ENCODE peak calls at places on chromosome 16, in four cellular contexts. C is GM10248, J is BE2C, O is Calu3. L is an unnamed sample.

GRCh38 chr16:75062944-75063444 is 53.6 kb downstream of the LDHD start:
- DNase-seq in C (no peak), J (no peak), O (no peak), L (no peak)

GRCh38 chr16:74745109-74745615 is 29.5 kb downstream of the FA2H start:
- DNase-seq in C (no peak), J (no peak), O (no peak), L (no peak)

GRCh38 chr16:50103764-50104163 is 38.0 kb downstream of the HEATR3 start:
- DNase-seq in C (no peak), J (no peak), O (no peak), L (no peak)

GRCh38 chr16:88008835-88009234 is 57.6 kb downstream of the BANP start:
- DNase-seq in C (no peak), J (no peak), O (no peak), L (no peak)

GRCh38 chr16:52068447-52069074 is 478.4 kb downstream of the TOX3 start:
- DNase-seq in C (no peak), J (peak), O (peak), L (peak)

GRCh38 chr16:5058476-5058875 is 7.3 kb downstream of the C16orf89 start:
- DNase-seq in C (no peak), J (peak), O (no peak), L (peak)

GRCh38 chr16:57823836-57824235 is 21.5 kb upstream of the KIFC3 start:
- DNase-seq in C (no peak), J (no peak), O (no peak), L (no peak)

GRCh38 chr16:51898872-51899271 is 648.1 kb downstream of the TOX3 start:
- DNase-seq in C (no peak), J (no peak), O (no peak), L (no peak)

GRCh38 chr16:53045554-53046250 is 7.0 kb downstream of the CHD9NB start:
- DNase-seq in C (no peak), J (no peak), O (peak), L (no peak)

GRCh38 chr16:4142268-4142667 is 26.0 kb upstream of the ADCY9 start:
- DNase-seq in C (peak), J (no peak), O (no peak), L (no peak)

GRCh38 chr16:81497690-81498089 is 53.1 kb downstream of the CMIP start:
- DNase-seq in C (peak), J (no peak), O (no peak), L (no peak)

GRCh38 chr16:30621765-30622164 is 11.6 kb upstream of the ZNF689 start:
- DNase-seq in C (no peak), J (no peak), O (no peak), L (no peak)

GRCh38 chr16:57471852-57472664 is 9.6 kb downstream of the POLR2C start:
- DNase-seq in C (no peak), J (peak), O (peak), L (no peak)

GRCh38 chr16:54540525-54541180 is 254.1 kb upstream of the IRX3 start:
- DNase-seq in C (no peak), J (no peak), O (no peak), L (no peak)

GRCh38 chr16:88045820-88046303 is 94.6 kb downstream of the BANP start:
- DNase-seq in C (peak), J (no peak), O (no peak), L (no peak)

GRCh38 chr16:48347980-48348379 is 37.2 kb downstream of the SIAH1 start:
- DNase-seq in C (no peak), J (peak), O (no peak), L (no peak)

GRCh38 chr16:4435668-4436067 is 10.0 kb downstream of the DNAJA3 start:
- DNase-seq in C (no peak), J (no peak), O (no peak), L (no peak)

GRCh38 chr16:56625140-56625942 is at the start of gene MT1E:
- DNase-seq in C (no peak), J (no peak), O (no peak), L (no peak)

GRCh38 chr16:72788269-72788809 is 259.6 kb downstream of the ZFHX3 start:
- DNase-seq in C (no peak), J (no peak), O (no peak), L (no peak)

DNA sequence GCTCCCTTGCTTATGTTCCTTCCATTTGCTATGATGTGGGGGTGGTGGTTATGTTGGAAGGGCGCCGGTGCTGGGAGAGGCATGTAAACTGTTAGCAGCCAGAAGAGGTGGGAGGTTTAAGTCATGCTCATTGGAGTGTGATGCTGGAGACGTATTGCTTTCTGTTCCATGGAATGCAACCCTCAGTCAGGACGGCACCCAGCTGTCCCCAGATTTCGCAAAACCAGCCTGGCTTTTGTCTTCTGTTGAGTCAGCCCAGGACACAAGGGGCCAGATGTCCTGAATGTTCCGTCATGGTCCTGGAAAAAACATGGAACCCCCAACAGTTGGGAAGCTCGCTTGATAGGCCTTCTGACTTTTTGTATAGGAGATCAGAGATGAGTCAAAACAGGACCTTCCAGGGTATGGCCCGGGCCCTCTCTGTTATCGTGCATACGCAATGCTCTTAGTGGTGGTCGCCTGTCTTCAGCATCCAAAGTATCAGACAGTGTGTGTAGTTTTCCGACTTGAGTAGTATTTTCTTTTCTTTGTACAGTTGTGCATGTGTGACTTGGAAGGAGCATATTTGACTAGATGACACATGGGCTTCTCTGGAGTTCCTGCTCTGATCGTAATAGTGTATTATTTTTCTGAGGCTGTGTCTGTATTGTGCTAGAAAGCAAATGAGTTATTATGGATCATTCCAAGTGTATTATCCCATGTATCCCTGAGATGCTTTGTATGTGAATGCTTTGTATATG is 201.9 kb downstream of the SNX29 start:
- DNase-seq in C (no peak), J (no peak), O (no peak), L (no peak)
- TF ChIP-seq CTCF in C (no peak), J (no peak), O (no peak), L (no peak)

GRCh38 chr16:25256821-25257503 is 683 bp downstream of the ZKSCAN2 start:
- DNase-seq in C (no peak), J (peak), O (peak), L (peak)
- TF ChIP-seq CTCF in C (no peak), J (peak), O (no peak), L (peak)

DNA sequence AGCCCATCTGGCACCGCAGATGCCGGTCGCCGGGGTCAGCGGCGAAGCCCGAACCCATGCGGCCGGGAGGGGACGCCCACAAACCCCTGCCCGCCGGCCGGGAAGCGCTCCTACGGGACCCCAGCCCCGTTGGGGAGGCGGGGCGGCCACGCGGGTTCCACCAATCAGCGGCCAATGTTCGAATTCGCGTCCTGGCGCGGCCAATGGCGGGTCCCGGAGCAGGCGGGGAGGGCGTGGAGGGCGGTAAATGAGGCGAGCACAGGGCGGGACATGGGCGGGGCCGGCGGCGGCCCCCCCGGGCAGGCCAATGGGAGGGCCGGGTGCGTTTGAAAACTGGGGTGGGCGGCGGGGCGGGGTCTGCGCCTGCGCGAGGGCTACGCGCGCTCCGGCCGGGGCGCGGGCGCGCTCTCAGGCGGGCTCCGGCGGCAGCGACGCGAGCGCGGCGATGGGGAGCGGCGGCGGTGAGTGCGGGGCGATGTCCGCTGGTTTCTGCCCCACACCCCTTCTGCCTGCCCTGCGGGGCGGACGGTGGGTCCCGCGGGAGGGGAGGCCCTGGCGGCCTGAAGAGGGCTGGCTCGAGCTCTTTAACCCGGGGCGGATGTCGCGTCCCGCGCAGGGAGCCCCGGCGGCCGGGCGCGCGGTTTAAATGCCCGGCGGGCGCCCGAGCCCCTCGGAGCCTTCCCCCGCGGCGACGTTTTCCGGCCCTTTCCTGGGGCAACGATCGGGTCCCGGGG is at the start of gene CCNF:
- DNase-seq in C (peak), J (peak), O (peak), L (peak)
- TF ChIP-seq CTCF in C (no peak), J (no peak), O (no peak), L (peak)

DNA sequence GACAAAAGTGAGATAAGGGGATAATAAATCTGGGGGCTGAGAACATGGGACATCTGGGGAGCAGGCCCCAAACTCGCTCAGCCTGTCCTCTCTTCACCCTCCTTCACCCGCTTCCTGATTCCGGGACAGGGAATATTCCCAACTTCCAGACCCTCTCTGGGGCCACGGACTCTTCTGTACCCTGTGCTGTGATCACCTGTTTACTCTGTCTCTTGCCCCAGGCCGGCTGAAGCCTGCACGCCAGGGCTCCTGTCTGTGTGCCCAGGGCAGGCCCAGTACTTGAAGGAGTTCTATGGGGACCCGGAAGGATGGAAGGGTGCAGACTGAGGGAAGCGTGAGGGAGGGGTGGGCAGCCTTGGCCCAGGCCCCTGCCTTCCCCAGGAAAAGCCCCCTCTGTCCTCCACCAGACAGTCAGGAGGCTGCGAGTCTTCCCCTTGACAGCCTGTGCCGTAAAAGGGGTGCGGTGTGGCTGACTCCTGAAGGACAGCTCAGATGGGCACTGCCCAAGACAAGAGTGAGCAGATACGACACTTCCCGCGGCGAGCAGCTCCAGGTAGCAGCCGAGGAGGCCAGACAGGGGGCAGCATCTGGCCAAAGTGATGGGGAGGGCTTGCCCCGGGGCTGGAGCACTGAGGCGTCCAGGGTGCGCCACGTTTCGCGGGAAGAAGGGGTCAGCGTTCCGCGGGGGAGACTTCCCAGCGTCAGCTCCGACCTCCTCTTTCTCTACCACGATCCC is 1.0 kb upstream of the CCNF start:
- DNase-seq in C (peak), J (peak), O (peak), L (peak)
- TF ChIP-seq CTCF in C (peak), J (peak), O (no peak), L (no peak)

DNA sequence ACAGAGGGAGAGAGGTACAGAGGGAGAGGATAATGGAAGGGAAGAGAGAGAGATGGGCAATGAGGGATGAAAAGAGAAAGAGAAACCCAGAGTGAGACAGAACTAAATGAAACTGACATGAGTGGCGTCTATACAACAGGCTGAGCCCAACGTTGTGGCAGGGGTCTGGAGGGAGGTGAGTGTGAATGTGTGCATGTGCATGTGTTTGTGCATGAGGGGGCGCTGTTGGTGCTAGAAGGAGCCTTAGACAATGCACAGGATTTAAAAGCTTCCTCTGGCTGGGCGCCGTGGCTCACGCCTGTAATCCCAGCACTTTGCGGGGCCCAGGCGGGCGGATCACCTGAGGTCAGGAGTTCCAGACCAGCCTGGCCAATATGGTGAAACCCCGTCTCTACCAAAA is 454.8 kb upstream of the CDH11 start:
- DNase-seq in C (no peak), J (peak), O (no peak), L (no peak)
- TF ChIP-seq CTCF in C (no peak), J (peak), O (no peak), L (no peak)

GRCh38 chr16:67016143-67016542 is 12.8 kb upstream of the CBFB start:
- DNase-seq in C (no peak), J (no peak), O (no peak), L (no peak)

GRCh38 chr16:67013238-67013822 is 15.6 kb upstream of the CBFB start:
- DNase-seq in C (no peak), J (peak), O (no peak), L (no peak)

GRCh38 chr16:67015317-67015731 is 13.6 kb upstream of the CBFB start:
- DNase-seq in C (no peak), J (no peak), O (peak), L (no peak)

GRCh38 chr16:67014641-67015315 is 14.2 kb upstream of the CBFB start:
- DNase-seq in C (no peak), J (no peak), O (no peak), L (no peak)

GRCh38 chr16:67013823-67014640 is 14.9 kb upstream of the CBFB start:
- DNase-seq in C (peak), J (peak), O (peak), L (peak)
- TF ChIP-seq CTCF in C (no peak), J (no peak), O (peak), L (peak)

GRCh38 chr16:67249178-67249759 is 490 bp downstream of the SLC9A5 start:
- DNase-seq in C (no peak), J (no peak), O (peak), L (no peak)
- TF ChIP-seq CTCF in C (no peak), J (no peak), O (no peak), L (no peak)

L was measured in neural crest cell.